ENCODE peak calls at places on chromosomes 12 and 14, in ten cellular contexts. X is PC-3; E is K562; Q is heart left ventricle; M is CD4-positive, CD25-positive, alpha-beta regulatory T cell; C is effector memory CD4-positive, alpha-beta T cell; O is foreskin fibroblast; J is breast epithelium; T is fibroblast of pulmonary artery; W is cardiac muscle cell. B is an unnamed sample.
A peak's percentile ranks its signal among the peaks of the same experiment; 100 is the strongest.

GRCh38 chr12:108532061-108532848 is 17.2 kb downstream of the FICD start:
- DNase-seq in X (no peak), J (no peak), C (no peak), M (no peak), T (no peak), E (peak; percentile 77), Q (no peak), W (no peak), O (no peak), B (no peak)

GRCh38 chr12:10385181-10385613 is 4.6 kb downstream of the KLRK1 start:
- DNase-seq in W (peak; percentile 84), M (no peak), J (no peak), T (peak; percentile 82), C (no peak), X (peak; percentile 83), O (peak; percentile 72), Q (no peak), E (no peak), B (no peak)

GRCh38 chr14:33959692-33960151 is 8.8 kb upstream of the EGLN3 start:
- DNase-seq in X (no peak), W (no peak), E (no peak), M (no peak), Q (no peak), O (no peak), C (no peak), J (no peak), T (no peak), B (no peak)

GRCh38 chr12:28216016-28216415 is 25.8 kb downstream of the CCDC91 start:
- DNase-seq in W (no peak), X (no peak), M (no peak), E (no peak), Q (no peak), T (no peak), J (no peak), O (no peak), C (no peak), B (no peak)

GRCh38 chr14:35993512-35993960 is 167.4 kb downstream of the BRMS1L start:
- DNase-seq in W (no peak), M (no peak), X (no peak), C (no peak), T (no peak), O (no peak), J (no peak), E (no peak), Q (no peak), B (no peak)

GRCh38 chr12:82725741-82726140 is 39.0 kb downstream of the TMTC2 start:
- DNase-seq in M (no peak), O (no peak), W (no peak), C (no peak), X (no peak), Q (no peak), J (no peak), T (no peak), E (no peak), B (no peak)

GRCh38 chr12:42322567-42322966 is 3.3 kb downstream of the ZCRB1 start:
- DNase-seq in Q (no peak), W (no peak), T (no peak), X (no peak), J (no peak), E (no peak), O (no peak), C (no peak), M (no peak), B (no peak)

GRCh38 chr12:22990501-22990900 is 365.5 kb downstream of the ETNK1 start:
- DNase-seq in J (no peak), T (no peak), O (no peak), X (no peak), E (no peak), Q (no peak), W (no peak), C (no peak), M (no peak), B (no peak)

GRCh38 chr14:71029236-71029781 is 122.0 kb downstream of the PCNX1 start:
- DNase-seq in O (no peak), M (no peak), Q (no peak), J (no peak), W (no peak), C (no peak), E (no peak), X (no peak), T (no peak), B (no peak)

GRCh38 chr12:88052686-88053085 is 23.5 kb upstream of the C12orf50 start:
- DNase-seq in J (no peak), E (peak; percentile 19), Q (no peak), T (peak; percentile 69), M (peak; percentile 10), X (peak; percentile 67), W (peak; percentile 66), O (peak; percentile 31), C (no peak), B (no peak)

GRCh38 chr12:49346659-49347306 is at the start of gene DNAJC22:
- DNase-seq in J (no peak), C (no peak), T (no peak), E (peak; percentile 69), M (no peak), O (no peak), X (peak; percentile 50), W (peak; percentile 42), Q (no peak), B (no peak)

GRCh38 chr14:87065366-87065765 is 927.6 kb downstream of the GALC start:
- DNase-seq in E (no peak), T (no peak), Q (no peak), M (no peak), W (no peak), X (no peak), J (no peak), C (no peak), O (no peak), B (no peak)

GRCh38 chr12:13173537-13173936 is 23.0 kb upstream of the EMP1 start:
- DNase-seq in Q (peak; percentile 69), O (peak; percentile 98), X (peak; percentile 75), E (no peak), T (peak; percentile 87), C (no peak), M (no peak), J (no peak), W (peak; percentile 87), B (no peak)

GRCh38 chr12:52836491-52837175 is 2.5 kb upstream of the KRT79 start:
- DNase-seq in X (no peak), O (no peak), W (no peak), E (no peak), T (no peak), C (no peak), J (no peak), M (no peak), Q (no peak), B (no peak)

GRCh38 chr12:3777206-3777809 is 24.4 kb upstream of the CRACR2A start:
- DNase-seq in W (peak; percentile 60), T (peak; percentile 63), E (peak; percentile 13), M (peak; percentile 36), O (no peak), C (no peak), X (peak; percentile 64), Q (no peak), J (no peak), B (no peak)

GRCh38 chr12:32270818-32271710 is 128.3 kb upstream of the FGD4 start:
- DNase-seq in X (peak; percentile 27), C (no peak), W (peak; percentile 37), T (peak; percentile 33), E (no peak), Q (no peak), M (no peak), O (peak; percentile 17), J (no peak), B (no peak)

GRCh38 chr12:132308311-132309161 is 20.9 kb downstream of the GALNT9 start:
- DNase-seq in O (no peak), W (no peak), X (no peak), M (no peak), E (no peak), C (no peak), T (no peak), J (no peak), Q (peak; percentile 58), B (no peak)

GRCh38 chr14:82045339-82045738 is 511.7 kb upstream of the SEL1L start:
- DNase-seq in T (no peak), J (no peak), W (no peak), Q (no peak), X (no peak), O (no peak), E (no peak), M (no peak), C (no peak), B (no peak)
- H3K4me3 ChIP-seq in T (no peak overlapping the region), J (no peak overlapping the region), W (no peak overlapping the region), Q (no peak overlapping the region), X (no peak overlapping the region), O (no peak overlapping the region), E (no peak overlapping the region), M (no peak overlapping the region), C (no peak overlapping the region), B (no peak overlapping the region)

GRCh38 chr12:130956456-130957303 is 3.0 kb downstream of the ADGRD1 start:
- DNase-seq in X (no peak), J (no peak), E (no peak), T (no peak), O (no peak), C (no peak), W (no peak), Q (no peak), M (no peak), B (no peak)
- H3K4me3 ChIP-seq in X (no peak overlapping the region), J (peak overlapping the region; percentile 65), E (no peak overlapping the region), T (no peak overlapping the region), O (peak overlapping the region; percentile 84), C (no peak overlapping the region), W (no peak overlapping the region), Q (peak overlapping the region; percentile 69), M (no peak overlapping the region), B (no peak overlapping the region)

GRCh38 chr12:17335487-17335886 is 729.5 kb upstream of the LMO3 start:
- DNase-seq in O (no peak), W (no peak), M (no peak), E (no peak), Q (no peak), T (no peak), X (no peak), J (no peak), C (no peak), B (no peak)
- H3K4me3 ChIP-seq in O (no peak overlapping the region), W (no peak overlapping the region), M (no peak overlapping the region), E (no peak overlapping the region), Q (no peak overlapping the region), T (no peak overlapping the region), X (no peak overlapping the region), J (no peak overlapping the region), C (no peak overlapping the region), B (no peak overlapping the region)

DNA sequence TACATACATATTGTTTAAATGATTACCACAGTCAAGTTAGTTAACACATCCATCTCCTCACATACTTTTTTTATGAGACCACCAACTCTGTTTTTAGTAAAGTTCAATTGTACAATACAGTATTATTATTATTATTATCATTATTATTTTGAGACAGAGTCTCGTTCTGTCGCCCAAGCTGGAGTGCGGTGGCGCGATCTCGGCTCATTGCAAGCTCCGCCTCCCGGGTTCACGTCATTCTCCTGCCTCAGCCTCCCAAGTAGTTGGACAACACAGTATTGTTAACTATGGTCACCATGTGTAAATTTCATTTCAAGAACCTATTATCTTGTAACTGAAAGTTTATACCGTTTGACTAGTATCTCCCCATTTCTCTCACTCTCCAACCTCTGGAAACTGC is 942.0 kb upstream of the FBXO33 start:
- DNase-seq in X (no peak), O (no peak), M (no peak), T (no peak), Q (no peak), E (no peak), C (no peak), J (no peak), W (no peak), B (no peak)
- H3K4me3 ChIP-seq in X (no peak overlapping the region), O (no peak overlapping the region), M (no peak overlapping the region), T (no peak overlapping the region), Q (no peak overlapping the region), E (no peak overlapping the region), C (no peak overlapping the region), J (no peak overlapping the region), W (no peak overlapping the region), B (no peak overlapping the region)

GRCh38 chr14:103139371-103140016 is 16.2 kb downstream of the TNFAIP2 start:
- DNase-seq in C (no peak), Q (no peak), E (no peak), O (no peak), M (no peak), T (no peak), X (no peak), J (no peak), W (no peak), B (no peak)
- H3K4me3 ChIP-seq in C (no peak overlapping the region), Q (peak overlapping the region; percentile 37), E (no peak overlapping the region), O (no peak overlapping the region), M (no peak overlapping the region), T (no peak overlapping the region), X (no peak overlapping the region), J (peak overlapping the region; percentile 20), W (no peak overlapping the region), B (no peak overlapping the region)